ENCODE peak calls at places on chromosomes 11 and 22, in ten cellular contexts. H is AG04449; E is ecto neural progenitor cell; Q is RCC 7860; Z is LoVo; D is fibroblast of the conjunctiva; I is activated CD4-positive, alpha-beta T cell treated with anti-CD3 and anti-CD28 coated beads for 48 hours; G is skeletal muscle cell; Y is SW480; T is putamen. K is an unnamed sample.

GRCh38 chr11:66289548-66290331 is 797 bp upstream of the YIF1A start:
- DNase-seq in Q (no peak), Z (peak), E (peak), D (no peak), H (no peak), I (peak), T (no peak), G (no peak), Y (no peak), K (peak)

GRCh38 chr11:92225563-92226308 is 1.1 kb downstream of the FAT3 start:
- DNase-seq in E (peak), H (no peak), Y (no peak), Z (no peak), I (no peak), D (no peak), T (peak), G (no peak), Q (no peak), K (no peak)

GRCh38 chr11:34787899-34788298 is 128.3 kb downstream of the APIP start:
- DNase-seq in T (no peak), G (no peak), I (no peak), D (no peak), Z (no peak), Q (no peak), E (no peak), H (no peak), Y (no peak), K (no peak)

GRCh38 chr11:71298761-71299181 is 46.4 kb upstream of the SHANK2 start:
- DNase-seq in Y (no peak), G (no peak), Z (no peak), I (no peak), E (peak), H (no peak), T (no peak), D (no peak), Q (no peak), K (no peak)

GRCh38 chr11:116225784-116226410 is 546.9 kb downstream of the BUD13 start:
- DNase-seq in E (no peak), D (no peak), Z (no peak), G (no peak), H (no peak), Y (no peak), I (no peak), Q (peak), T (no peak), K (peak)

GRCh38 chr11:65134240-65134951 is at the start of gene SYVN1:
- DNase-seq in Z (peak), I (peak), T (peak), E (peak), G (peak), Y (peak), Q (peak), D (peak), H (peak), K (peak)

GRCh38 chr11:96127596-96127959 is 203.7 kb upstream of the MTMR2 start:
- DNase-seq in G (no peak), I (no peak), Q (no peak), H (no peak), Y (no peak), D (no peak), E (no peak), Z (no peak), T (no peak), K (no peak)

GRCh38 chr22:35230839-35231584 is 26.3 kb upstream of the HMGXB4 start:
- DNase-seq in T (no peak), H (no peak), E (peak), D (no peak), Y (no peak), Z (peak), I (peak), G (no peak), Q (peak), K (no peak)

GRCh38 chr11:72758690-72759389 is 6.6 kb upstream of the ARAP1 start:
- DNase-seq in H (peak), I (no peak), D (no peak), Q (peak), G (peak), E (no peak), Z (no peak), Y (no peak), T (no peak), K (peak)

GRCh38 chr22:33717694-33718396 is 202.4 kb downstream of the LARGE1 start:
- DNase-seq in D (no peak), Z (no peak), G (no peak), Y (no peak), H (no peak), I (no peak), Q (no peak), E (no peak), T (no peak), K (no peak)

GRCh38 chr22:44384981-44385610 is 72.3 kb upstream of the SHISAL1 start:
- DNase-seq in G (no peak), I (no peak), Z (no peak), Q (no peak), E (no peak), H (no peak), Y (no peak), D (no peak), T (no peak), K (no peak)

GRCh38 chr11:46176421-46176820 is 55.2 kb upstream of the PHF21A start:
- DNase-seq in T (no peak), E (no peak), Y (no peak), G (no peak), I (no peak), H (no peak), D (no peak), Z (peak), Q (no peak), K (no peak)

GRCh38 chr11:129376658-129377341 is 1.2 kb downstream of the BARX2 start:
- DNase-seq in G (no peak), Q (no peak), E (no peak), T (no peak), D (no peak), Y (no peak), H (no peak), Z (no peak), I (no peak), K (no peak)

GRCh38 chr11:79168530-79169110 is 272.2 kb downstream of the TENM4 start:
- DNase-seq in G (no peak), Y (no peak), D (no peak), Z (no peak), H (no peak), T (no peak), I (no peak), E (no peak), Q (no peak), K (no peak)

GRCh38 chr11:10452211-10452767 is 2.8 kb upstream of the AMPD3 start:
- DNase-seq in I (no peak), Y (no peak), Q (no peak), D (no peak), H (no peak), G (no peak), T (peak), Z (no peak), E (no peak), K (no peak)

GRCh38 chr11:44716256-44716655 is 10.5 kb upstream of the TSPAN18 start:
- DNase-seq in Q (no peak), D (no peak), G (no peak), E (no peak), H (no peak), T (no peak), Y (no peak), Z (no peak), I (no peak), K (no peak)

GRCh38 chr11:14513800-14514199 is 6.4 kb downstream of the PSMA1 start:
- DNase-seq in E (no peak), T (no peak), D (no peak), G (no peak), H (no peak), I (no peak), Z (no peak), Q (no peak), Y (no peak), K (no peak)

GRCh38 chr11:8357891-8358566 is 94.4 kb upstream of the LMO1 start:
- DNase-seq in H (no peak), T (no peak), E (no peak), I (no peak), D (no peak), Y (no peak), G (no peak), Q (no peak), Z (no peak), K (no peak)

GRCh38 chr11:65779919-65780769 is 632 bp downstream of the AP5B1 start:
- DNase-seq in D (peak), I (peak), Z (peak), Y (peak), H (no peak), G (peak), T (peak), Q (peak), E (peak), K (peak)

GRCh38 chr11:69496631-69497220 is 15.3 kb downstream of the LINC01488 start:
- DNase-seq in T (no peak), I (no peak), G (no peak), Q (no peak), H (no peak), D (no peak), Y (no peak), Z (no peak), E (no peak), K (no peak)

GRCh38 chr11:71485063-71485399 is 32.0 kb downstream of the NADSYN1 start:
- DNase-seq in Y (no peak), Q (no peak), T (no peak), Z (no peak), H (no peak), D (no peak), E (no peak), I (no peak), G (no peak), K (no peak)

GRCh38 chr11:20467458-20468185 is 80.1 kb downstream of the PRMT3 start:
- DNase-seq in T (no peak), Y (no peak), D (peak), H (no peak), I (no peak), G (no peak), Z (no peak), Q (no peak), E (no peak), K (no peak)

GRCh38 chr22:38214248-38215056 is 12.7 kb downstream of the MAFF start:
- DNase-seq in D (peak), Y (no peak), Q (no peak), E (peak), H (no peak), T (no peak), Z (no peak), G (no peak), I (peak), K (no peak)

GRCh38 chr11:96314326-96315050 is 28.5 kb downstream of the MAML2 start:
- DNase-seq in T (no peak), Z (peak), Q (peak), I (no peak), H (no peak), D (no peak), E (no peak), Y (peak), G (no peak), K (peak)

GRCh38 chr22:22401381-22401780 is 107.2 kb downstream of the ZNF280B start:
- DNase-seq in Z (no peak), I (no peak), D (no peak), Q (no peak), E (no peak), Y (no peak), H (no peak), G (no peak), T (no peak), K (no peak)

GRCh38 chr11:74673956-74674355 is 57.3 kb downstream of the CHRDL2 start:
- DNase-seq in Y (no peak), T (peak), Q (no peak), Z (no peak), D (no peak), E (no peak), H (no peak), I (no peak), G (no peak), K (no peak)

GRCh38 chr11:113572349-113572748 is 97.2 kb upstream of the DRD2 start:
- DNase-seq in T (no peak), H (no peak), Y (no peak), I (no peak), E (no peak), D (no peak), Z (no peak), G (no peak), Q (no peak), K (no peak)

K was measured in kidney glomerular epithelial cell.